ENCODE peak calls at places on chromosomes 7 and 10, in seven cellular contexts. L is mammary epithelial cell; X is right cardiac atrium; A is uterus; D is naive thymus-derived CD4-positive, alpha-beta T cell; S is effector memory CD4-positive, alpha-beta T cell; Q is adrenal gland. O is an unnamed sample.

GRCh38 chr10:122323941-122324675 is 50.4 kb upstream of the PLEKHA1 start:
- DNase-seq in L (peak; percentile 91), X (no peak), A (no peak), D (no peak), S (no peak), Q (no peak), O (no peak)

GRCh38 chr10:120437541-120437940 is 19.5 kb upstream of the PLPP4 start:
- DNase-seq in L (no peak), X (no peak), A (no peak), D (no peak), S (no peak), Q (no peak), O (no peak)

GRCh38 chr7:24971333-24972165 is 8.4 kb downstream of the OSBPL3 start:
- DNase-seq in L (peak; percentile 94), X (no peak), A (no peak), D (no peak), S (no peak), Q (no peak), O (no peak)

GRCh38 chr10:122116331-122116730 is 127.4 kb downstream of the TACC2 start:
- DNase-seq in L (peak; percentile 24), X (no peak), A (no peak), D (no peak), S (no peak), Q (peak; percentile 73), O (no peak)

GRCh38 chr7:38020134-38020533 is 99.7 kb downstream of the EPDR1 start:
- DNase-seq in L (no peak), X (peak; percentile 8), A (no peak), D (no peak), S (no peak), Q (no peak), O (no peak)

GRCh38 chr7:55081854-55082603 is 63.2 kb downstream of the EGFR start:
- DNase-seq in L (no peak), X (no peak), A (no peak), D (no peak), S (no peak), Q (no peak), O (no peak)

GRCh38 chr7:86914468-86915054 is 144.9 kb downstream of the ELAPOR2 start:
- DNase-seq in L (no peak), X (no peak), A (no peak), D (peak; percentile 5), S (no peak), Q (no peak), O (no peak)

GRCh38 chr7:156158693-156159092 is 346.4 kb upstream of the SHH start:
- DNase-seq in L (no peak), X (no peak), A (no peak), D (no peak), S (no peak), Q (no peak), O (no peak)

GRCh38 chr10:130329792-130330191 is 193.6 kb downstream of the GLRX3 start:
- DNase-seq in L (no peak), X (no peak), A (no peak), D (no peak), S (no peak), Q (no peak), O (no peak)

GRCh38 chr7:1288996-1289551 is 56.4 kb downstream of the UNCX start:
- DNase-seq in L (no peak), X (no peak), A (no peak), D (no peak), S (no peak), Q (no peak), O (no peak)

GRCh38 chr10:25815999-25816768 is 117.8 kb upstream of the MYO3A start:
- DNase-seq in L (no peak), X (no peak), A (no peak), D (no peak), S (no peak), Q (no peak), O (no peak)

GRCh38 chr7:116843373-116843772 is 19.0 kb upstream of the CAPZA2 start:
- DNase-seq in L (no peak), X (no peak), A (no peak), D (no peak), S (no peak), Q (no peak), O (no peak)

GRCh38 chr10:19931886-19932285 is 115.7 kb downstream of the PLXDC2 start:
- DNase-seq in L (no peak), X (no peak), A (no peak), D (no peak), S (no peak), Q (no peak), O (no peak)

GRCh38 chr7:151238190-151238810 is 6.0 kb downstream of the CHPF2 start:
- DNase-seq in L (no peak), X (no peak), A (no peak), D (no peak), S (no peak), Q (no peak), O (no peak)

GRCh38 chr10:68471586-68472408 is at the start of gene DNA2:
- DNase-seq in L (peak; percentile 75), X (peak; percentile 57), A (peak; percentile 60), D (peak; percentile 69), S (peak; percentile 28), Q (peak; percentile 56), O (peak; percentile 46)

DNA sequence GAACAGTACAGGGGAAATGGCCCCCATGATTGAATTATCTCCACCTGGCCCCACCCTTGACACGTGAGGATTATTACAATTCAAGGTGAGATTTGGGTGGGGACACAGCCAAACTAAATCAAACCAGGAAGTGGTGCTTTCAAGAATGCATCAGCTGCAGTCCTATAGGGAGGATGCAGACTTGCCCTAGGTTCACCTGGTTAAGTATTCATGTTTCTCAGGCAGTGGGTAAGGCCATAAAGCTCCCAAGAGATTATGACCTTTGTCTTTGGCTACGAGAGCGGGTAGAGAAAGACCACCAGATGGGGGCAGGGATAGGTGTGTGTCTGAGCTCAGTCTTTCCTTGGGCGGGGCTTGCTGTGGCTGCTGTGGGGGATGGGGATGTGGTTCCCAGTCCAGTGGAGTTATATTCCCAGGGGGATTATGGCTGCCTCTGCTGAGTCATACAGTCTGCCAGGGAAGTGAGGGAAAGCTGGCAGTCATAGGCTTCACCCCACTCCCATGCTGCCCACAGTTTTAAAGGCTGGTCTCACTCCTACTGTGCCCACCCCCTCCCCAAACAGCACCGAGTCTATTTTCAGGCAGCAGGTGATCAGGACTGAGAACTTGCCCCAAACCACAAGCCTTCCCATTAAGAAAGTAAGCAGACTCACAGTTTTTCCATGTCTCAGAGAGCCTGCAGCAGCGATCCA is 8.4 kb upstream of the R3HCC1L start:
- DNase-seq in L (no peak), X (no peak), A (no peak), D (no peak), S (no peak), Q (no peak), O (no peak)
- H3K9me3 ChIP-seq in L (no peaks in the 10 kb centered on the region), X (no peaks in the 10 kb centered on the region), A (no peaks in the 10 kb centered on the region), D (no peaks in the 10 kb centered on the region), S (no peaks in the 10 kb centered on the region), Q (peaks cover 13% of the 10 kb centered on the region), O (no peaks in the 10 kb centered on the region)

DNA sequence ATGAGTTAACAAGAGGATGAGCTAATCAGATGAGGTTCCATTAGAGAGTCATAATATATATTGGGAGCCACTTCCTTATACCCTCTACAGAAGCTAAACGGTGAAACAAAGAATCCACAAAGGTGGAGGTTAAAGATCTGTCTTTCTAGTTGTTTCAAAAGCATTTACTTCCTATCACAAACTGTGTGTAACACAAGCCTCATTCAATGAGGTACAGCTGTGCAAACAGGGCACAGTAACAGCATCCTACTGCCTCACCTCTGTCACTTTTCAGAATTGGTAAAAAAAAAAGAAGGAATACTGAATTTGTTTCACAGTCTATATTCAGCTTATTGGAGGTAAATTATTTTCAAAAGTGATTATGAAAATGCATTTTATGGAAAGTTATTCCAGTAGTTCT is 128.7 kb downstream of the AGMO start:
- DNase-seq in L (no peak), X (no peak), A (no peak), D (no peak), S (no peak), Q (no peak), O (no peak)
- H3K9me3 ChIP-seq in L (no peaks in the 10 kb centered on the region), X (no peaks in the 10 kb centered on the region), A (no peaks in the 10 kb centered on the region), D (no peaks in the 10 kb centered on the region), S (no peaks in the 10 kb centered on the region), Q (no peaks in the 10 kb centered on the region), O (no peaks in the 10 kb centered on the region)

GRCh38 chr7:146201945-146202344 is 85.3 kb downstream of the CNTNAP2 start:
- DNase-seq in L (no peak), X (no peak), A (no peak), D (no peak), S (no peak), Q (no peak), O (no peak)
- H3K9me3 ChIP-seq in L (peaks cover 3% of the 10 kb centered on the region), X (no peaks in the 10 kb centered on the region), A (no peaks in the 10 kb centered on the region), D (no peaks in the 10 kb centered on the region), S (no peaks in the 10 kb centered on the region), Q (no peaks in the 10 kb centered on the region), O (no peaks in the 10 kb centered on the region)

GRCh38 chr7:138555684-138556083 is 95.6 kb downstream of the TRIM24 start:
- DNase-seq in L (no peak), X (no peak), A (no peak), D (no peak), S (no peak), Q (no peak), O (no peak)
- H3K9me3 ChIP-seq in L (peaks cover 24% of the 10 kb centered on the region), X (peaks cover 16% of the 10 kb centered on the region), A (peaks cover 18% of the 10 kb centered on the region), D (peaks cover 30% of the 10 kb centered on the region), S (peaks cover 17% of the 10 kb centered on the region), Q (peaks cover 19% of the 10 kb centered on the region), O (peaks cover 22% of the 10 kb centered on the region)

GRCh38 chr7:64874114-64874513 is 29.0 kb upstream of the ZNF273 start:
- DNase-seq in L (peak; percentile 69), X (no peak), A (no peak), D (no peak), S (no peak), Q (no peak), O (no peak)

GRCh38 chr7:64874562-64875250 is 28.4 kb upstream of the ZNF273 start:
- DNase-seq in L (no peak), X (no peak), A (no peak), D (no peak), S (no peak), Q (no peak), O (no peak)

GRCh38 chr7:64875258-64875657 is 27.8 kb upstream of the ZNF273 start:
- DNase-seq in L (no peak), X (no peak), A (no peak), D (no peak), S (no peak), Q (no peak), O (no peak)

GRCh38 chr7:64876792-64877713 is 26.0 kb upstream of the ZNF273 start:
- DNase-seq in L (peak; percentile 19), X (peak; percentile 75), A (no peak), D (peak; percentile 68), S (peak; percentile 20), Q (peak; percentile 74), O (peak; percentile 71)

GRCh38 chr7:64875658-64876406 is 27.2 kb upstream of the ZNF273 start:
- DNase-seq in L (no peak), X (no peak), A (no peak), D (no peak), S (no peak), Q (no peak), O (no peak)
- H3K9me3 ChIP-seq in L (peaks cover 19% of the 10 kb centered on the region), X (no peaks in the 10 kb centered on the region), A (no peaks in the 10 kb centered on the region), D (no peaks in the 10 kb centered on the region), S (no peaks in the 10 kb centered on the region), Q (no peaks in the 10 kb centered on the region), O (no peaks in the 10 kb centered on the region)

DNA sequence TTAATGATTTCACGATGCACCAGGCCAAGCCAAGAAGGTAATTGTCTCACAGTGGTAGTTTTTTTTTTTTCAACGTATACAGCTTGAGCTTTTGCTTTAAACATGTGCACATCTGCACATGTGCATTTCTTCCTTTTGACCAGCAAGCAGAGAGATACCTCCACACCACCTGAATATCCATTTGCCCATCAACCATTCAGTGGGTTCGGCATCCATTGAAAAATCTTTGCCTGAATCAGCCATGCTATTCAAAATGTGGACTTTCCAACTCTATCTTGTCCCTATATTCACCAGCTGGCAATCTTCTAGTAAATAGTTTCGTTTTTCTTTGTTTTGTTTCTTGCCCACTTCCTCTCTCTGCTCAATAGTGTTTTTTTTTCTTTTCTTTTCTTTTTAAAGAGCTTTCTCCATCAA is 7.7 kb upstream of the TRA2A start:
- DNase-seq in L (no peak), X (no peak), A (no peak), D (peak; percentile 56), S (no peak), Q (no peak), O (no peak)
- H3K9me3 ChIP-seq in L (no peaks in the 10 kb centered on the region), X (no peaks in the 10 kb centered on the region), A (no peaks in the 10 kb centered on the region), D (no peaks in the 10 kb centered on the region), S (no peaks in the 10 kb centered on the region), Q (no peaks in the 10 kb centered on the region), O (no peaks in the 10 kb centered on the region)